ENCODE peak calls at places on chromosomes 7 and 10, in five cellular contexts. F, Z, L, J and A are unnamed samples.

GRCh38 chr10:7626283-7626682 is 40.5 kb downstream of the ITIH5 start:
- DNase-seq in J (no peak), L (no peak), Z (no peak), F (no peak), A (no peak)

GRCh38 chr7:73992104-73992562 is 35.8 kb upstream of the ELN start:
- DNase-seq in L (no peak), J (no peak), Z (peak), F (no peak), A (no peak)

GRCh38 chr10:59675812-59676211 is 33.8 kb downstream of the SLC16A9 start:
- DNase-seq in L (no peak), F (no peak), Z (no peak), J (peak), A (no peak)

GRCh38 chr10:47346572-47347302 is 1.4 kb upstream of the RBP3 start:
- DNase-seq in J (no peak), F (no peak), L (no peak), Z (no peak), A (no peak)

GRCh38 chr7:151204383-151205032 is 5.8 kb downstream of the H2BK1 start:
- DNase-seq in J (no peak), Z (no peak), F (no peak), L (no peak), A (no peak)

GRCh38 chr7:114589436-114589835 is 174.8 kb downstream of the FOXP2 start:
- DNase-seq in L (no peak), Z (no peak), F (no peak), J (no peak), A (no peak)

GRCh38 chr10:43041422-43042342 is 35.2 kb upstream of the RET start:
- DNase-seq in J (no peak), L (peak), Z (no peak), F (no peak), A (no peak)

GRCh38 chr10:93452143-93452542 is 30.0 kb downstream of the MYOF start:
- DNase-seq in Z (no peak), J (no peak), F (no peak), L (no peak), A (no peak)

GRCh38 chr10:75532253-75532924 is 101.0 kb downstream of the LRMDA start:
- DNase-seq in L (no peak), Z (peak), J (no peak), F (no peak), A (no peak)